ENCODE peak calls at places on chromosome 13, in ten cellular contexts. L, H, Z, C, O, N, V, G, M and D are unnamed samples.

GRCh38 chr13:22744688-22745452 is 435.9 kb upstream of the SGCG start:
- DNase-seq in V (no peak), O (no peak), C (no peak), Z (no peak), M (no peak), L (no peak), H (no peak), G (no peak), N (no peak), D (no peak)

GRCh38 chr13:81140675-81141074 is 799.7 kb upstream of the SPRY2 start:
- DNase-seq in H (no peak), G (no peak), N (no peak), C (no peak), O (no peak), L (no peak), V (no peak), Z (no peak), M (no peak), D (no peak)

GRCh38 chr13:29677627-29678026 is 82.1 kb upstream of the SLC7A1 start:
- DNase-seq in G (no peak), V (no peak), N (no peak), H (no peak), O (no peak), M (no peak), Z (no peak), C (no peak), L (no peak), D (no peak)

GRCh38 chr13:27825153-27825552 is 32.9 kb downstream of the GSX1 start:
- DNase-seq in H (no peak), O (no peak), C (no peak), L (no peak), G (no peak), Z (no peak), N (no peak), V (no peak), M (no peak), D (no peak)

GRCh38 chr13:32861304-32861703 is 154.9 kb upstream of the KL start:
- DNase-seq in H (no peak), M (no peak), O (no peak), Z (no peak), G (no peak), V (no peak), L (no peak), N (no peak), C (no peak), D (no peak)

GRCh38 chr13:73401769-73402168 is 343.0 kb downstream of the KLF5 start:
- DNase-seq in L (no peak), N (no peak), V (no peak), C (no peak), M (no peak), O (no peak), H (no peak), Z (no peak), G (no peak), D (no peak)

GRCh38 chr13:99465454-99465853 is 35.8 kb upstream of the TM9SF2 start:
- DNase-seq in V (no peak), M (no peak), L (no peak), O (no peak), Z (no peak), G (no peak), H (no peak), N (no peak), C (no peak), D (no peak)

GRCh38 chr13:44044544-44045178 is 165.0 kb downstream of the LACC1 start:
- DNase-seq in M (no peak), O (no peak), G (no peak), C (no peak), Z (no peak), V (no peak), N (no peak), L (no peak), H (peak; percentile 76), D (no peak)

GRCh38 chr13:67228031-67228430 is 2.1 kb downstream of the PCDH9 start:
- DNase-seq in V (no peak), C (no peak), H (no peak), N (no peak), M (no peak), Z (no peak), L (no peak), O (no peak), G (no peak), D (no peak)
- H3K4me3 ChIP-seq in V (no peak overlapping the region), C (no peak overlapping the region), H (no peak overlapping the region), N (no peak overlapping the region), M (no peak overlapping the region), Z (no peak overlapping the region), L (no peak overlapping the region), O (no peak overlapping the region), G (no peak overlapping the region), D (no peak overlapping the region)

GRCh38 chr13:36712785-36713184 is 39.0 kb downstream of the SERTM1 start:
- DNase-seq in N (peak; percentile 74), L (peak; percentile 63), O (no peak), C (peak; percentile 24), H (peak; percentile 18), Z (peak; percentile 63), V (peak; percentile 24), G (no peak), M (no peak), D (no peak)

GRCh38 chr13:36713842-36714241 is 40.0 kb downstream of the SERTM1 start:
- DNase-seq in N (no peak), V (no peak), M (no peak), Z (no peak), G (no peak), O (no peak), L (peak; percentile 10), H (peak; percentile 7), C (no peak), D (no peak)

GRCh38 chr13:36709136-36709895 is 35.5 kb downstream of the SERTM1 start:
- DNase-seq in H (no peak), V (no peak), O (no peak), M (no peak), Z (no peak), G (no peak), N (no peak), C (no peak), L (no peak), D (no peak)

GRCh38 chr13:36710396-36710795 is 36.6 kb downstream of the SERTM1 start:
- DNase-seq in M (no peak), G (no peak), Z (no peak), L (no peak), N (no peak), H (no peak), V (no peak), C (no peak), O (no peak), D (no peak)

DNA sequence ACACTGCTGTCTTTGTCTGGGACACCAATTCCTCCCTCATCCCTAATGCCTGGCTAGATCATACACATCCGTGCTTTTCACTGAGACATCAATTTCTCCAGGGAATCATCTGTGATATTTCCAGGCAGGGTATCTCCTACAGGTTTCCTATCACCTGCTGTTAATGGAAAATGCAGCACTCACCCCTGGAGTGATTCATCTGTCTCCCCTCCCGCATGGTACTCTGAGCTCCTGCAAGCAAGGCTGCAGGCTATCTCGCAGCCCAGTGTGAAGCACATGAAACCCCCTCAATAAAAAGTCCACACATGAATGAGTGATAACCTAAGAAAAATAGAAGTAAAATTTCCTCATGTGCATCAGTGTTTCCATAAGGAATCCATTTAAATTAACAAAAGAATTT is 38.5 kb downstream of the SERTM1 start:
- DNase-seq in C (no peak), V (no peak), L (no peak), Z (no peak), O (no peak), N (no peak), M (no peak), H (no peak), G (no peak), D (no peak)
- TF ChIP-seq CTCF in C (no peak), V (no peak), L (no peak), Z (no peak), O (no peak), N (no peak), M (no peak), H (no peak), G (no peak), D (no peak)

DNA sequence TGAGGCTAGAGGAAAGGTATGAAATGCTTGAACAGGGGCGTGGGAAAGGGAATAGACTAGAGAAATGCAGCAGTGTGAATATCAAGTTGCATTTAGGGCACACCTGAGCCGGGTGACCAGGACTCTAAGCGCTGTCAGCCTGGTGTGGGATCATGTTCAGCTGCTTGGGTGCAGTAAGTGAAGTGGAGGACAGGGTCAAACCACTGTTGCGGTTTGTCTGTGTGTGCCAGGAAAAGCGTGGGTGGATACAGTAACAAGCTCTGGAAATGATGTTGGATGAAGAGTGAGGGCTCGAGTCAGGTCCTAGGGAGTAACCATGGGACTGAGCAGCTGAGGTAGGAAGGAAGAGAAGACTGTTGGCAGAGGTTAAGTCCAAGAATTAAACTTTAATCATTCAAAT is 15.8 kb downstream of the DGKH start:
- DNase-seq in M (no peak), O (no peak), G (no peak), L (peak; percentile 84), Z (no peak), N (peak; percentile 84), V (no peak), H (no peak), C (no peak), D (no peak)
- H3K4me3 ChIP-seq in M (no peak overlapping the region), O (no peak overlapping the region), G (no peak overlapping the region), L (no peak overlapping the region), Z (no peak overlapping the region), N (no peak overlapping the region), V (no peak overlapping the region), H (no peak overlapping the region), C (no peak overlapping the region), D (no peak overlapping the region)

GRCh38 chr13:49213997-49214916 is 5.9 kb upstream of the MLNR start:
- DNase-seq in N (no peak), H (no peak), O (no peak), M (no peak), L (no peak), C (no peak), Z (no peak), G (no peak), V (no peak), D (no peak)

GRCh38 chr13:49216334-49216733 is 3.8 kb upstream of the MLNR start:
- DNase-seq in Z (no peak), G (no peak), N (no peak), O (no peak), M (no peak), C (no peak), H (no peak), V (no peak), L (no peak), D (no peak)

GRCh38 chr13:49217962-49218492 is 2.1 kb upstream of the MLNR start:
- DNase-seq in Z (no peak), V (no peak), M (no peak), C (no peak), L (no peak), N (no peak), O (no peak), H (no peak), G (no peak), D (no peak)

GRCh38 chr13:49213539-49213938 is 6.6 kb upstream of the MLNR start:
- DNase-seq in O (no peak), V (no peak), M (no peak), N (no peak), L (no peak), C (no peak), Z (no peak), H (no peak), G (no peak), D (no peak)

DNA sequence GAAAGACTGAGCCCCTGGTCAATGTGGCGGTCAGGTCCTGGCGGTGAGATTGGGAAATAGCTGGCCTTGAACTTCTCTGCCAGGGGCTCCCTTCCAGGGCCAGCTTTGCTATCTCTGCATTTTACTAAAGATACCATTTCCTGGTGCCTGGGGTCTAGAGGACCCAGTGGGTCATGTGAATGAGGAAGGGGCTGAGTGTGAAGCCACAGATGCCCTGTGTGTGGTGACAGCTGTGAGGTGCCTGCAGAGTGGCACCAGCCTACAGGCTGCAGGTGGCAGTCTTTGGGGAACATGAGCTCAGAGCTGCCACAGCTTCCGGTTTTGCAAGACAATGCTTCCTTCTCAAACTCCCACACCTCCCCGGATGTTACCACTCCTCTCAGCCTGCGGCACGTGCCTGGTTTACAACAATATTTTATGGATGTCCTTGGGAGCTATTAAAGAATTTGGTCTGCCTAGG is 5.2 kb upstream of the MLNR start:
- DNase-seq in M (peak; percentile 45), C (no peak), G (peak; percentile 71), O (peak; percentile 62), H (peak; percentile 11), N (peak; percentile 2), Z (no peak), V (no peak), L (peak; percentile 44), D (no peak)
- TF ChIP-seq CTCF in M (no peak), C (peak; percentile 7), G (no peak), O (no peak), H (no peak), N (no peak), Z (no peak), V (no peak), L (peak; percentile 17), D (peak; percentile 23)